ENCODE peak calls at places on chromosome 16, in four cellular contexts. One of them, this sample, is unnamed.

GRCh38 chr16:11361751-11362742 is 16.8 kb downstream of the RMI2 start:
- DNase-seq in K562: no peak
- DNase-seq in WTC11: no peak
- DNase-seq in HepG2: no peak
- DNase-seq in this sample: peak; percentile 5

GRCh38 chr16:73847090-73847489 is 449.5 kb upstream of the PSMD7 start:
- DNase-seq in K562: no peak
- DNase-seq in WTC11: peak; percentile 34
- DNase-seq in HepG2: no peak
- DNase-seq in this sample: no peak

GRCh38 chr16:17359778-17360177 is 111.0 kb downstream of the XYLT1 start:
- DNase-seq in K562: no peak
- DNase-seq in WTC11: no peak
- DNase-seq in HepG2: no peak
- DNase-seq in this sample: no peak

GRCh38 chr16:86980644-86981043 is 336.5 kb downstream of the C16orf95 start:
- DNase-seq in K562: no peak
- DNase-seq in WTC11: no peak
- DNase-seq in HepG2: no peak
- DNase-seq in this sample: no peak

GRCh38 chr16:66714062-66714461 is 17.5 kb upstream of the CMTM4 start:
- DNase-seq in K562: no peak
- DNase-seq in WTC11: no peak
- DNase-seq in HepG2: no peak
- DNase-seq in this sample: no peak

GRCh38 chr16:17304124-17304813 is 166.5 kb downstream of the XYLT1 start:
- DNase-seq in K562: no peak
- DNase-seq in WTC11: no peak
- DNase-seq in HepG2: no peak
- DNase-seq in this sample: no peak

GRCh38 chr16:234468-235305 is at the start of gene FAM234A:
- DNase-seq in K562: peak; percentile 97
- DNase-seq in WTC11: peak; percentile 95
- DNase-seq in HepG2: peak; percentile 87
- DNase-seq in this sample: peak; percentile 95

GRCh38 chr16:505479-506245 is 21.9 kb upstream of the CAPN15 start:
- DNase-seq in K562: no peak
- DNase-seq in WTC11: no peak
- DNase-seq in HepG2: no peak
- DNase-seq in this sample: no peak

GRCh38 chr16:69188716-69189115 is 1.8 kb downstream of the SNTB2 start:
- DNase-seq in K562: no peak
- DNase-seq in WTC11: no peak
- DNase-seq in HepG2: no peak
- DNase-seq in this sample: no peak

GRCh38 chr16:84943620-84944019 is 67.7 kb downstream of the ZDHHC7 start:
- DNase-seq in K562: no peak
- DNase-seq in WTC11: no peak
- DNase-seq in HepG2: no peak
- DNase-seq in this sample: no peak

GRCh38 chr16:23026777-23027362 is 122.4 kb downstream of the USP31 start:
- DNase-seq in K562: no peak
- DNase-seq in WTC11: peak; percentile 58
- DNase-seq in HepG2: peak; percentile 37
- DNase-seq in this sample: peak; percentile 39

GRCh38 chr16:57500578-57501111 is 14.4 kb upstream of the DOK4 start:
- DNase-seq in K562: peak; percentile 45
- DNase-seq in WTC11: no peak
- DNase-seq in HepG2: no peak
- DNase-seq in this sample: no peak

GRCh38 chr16:83990492-83990891 is 22.4 kb downstream of the NECAB2 start:
- DNase-seq in K562: no peak
- DNase-seq in WTC11: no peak
- DNase-seq in HepG2: no peak
- DNase-seq in this sample: no peak

GRCh38 chr16:68354816-68355215 is 44.0 kb downstream of the PRMT7 start:
- DNase-seq in K562: no peak
- DNase-seq in WTC11: no peak
- DNase-seq in HepG2: no peak
- DNase-seq in this sample: no peak

GRCh38 chr16:592518-593306 is 2.8 kb downstream of the RAB40C start:
- DNase-seq in K562: no peak
- DNase-seq in WTC11: no peak
- DNase-seq in HepG2: peak; percentile 51
- DNase-seq in this sample: peak; percentile 70

GRCh38 chr16:56822966-56823739 is 41.9 kb upstream of the SLC12A3 start:
- DNase-seq in K562: no peak
- DNase-seq in WTC11: no peak
- DNase-seq in HepG2: no peak
- DNase-seq in this sample: no peak

GRCh38 chr16:48576927-48577326 is 33.1 kb downstream of the N4BP1 start:
- DNase-seq in K562: no peak
- DNase-seq in WTC11: no peak
- DNase-seq in HepG2: peak; percentile 48
- DNase-seq in this sample: no peak

GRCh38 chr16:87789437-87790277 is 23.9 kb upstream of the KLHDC4 start:
- DNase-seq in K562: no peak
- DNase-seq in WTC11: no peak
- DNase-seq in HepG2: peak; percentile 95
- DNase-seq in this sample: no peak

GRCh38 chr16:86893513-86893912 is 315.2 kb downstream of the FOXL1 start:
- DNase-seq in K562: no peak
- DNase-seq in WTC11: no peak
- DNase-seq in HepG2: no peak
- DNase-seq in this sample: no peak

GRCh38 chr16:66894948-66895696 is 14.8 kb downstream of the PDP2 start:
- DNase-seq in K562: peak; percentile 66
- DNase-seq in WTC11: peak; percentile 69
- DNase-seq in HepG2: peak; percentile 80
- DNase-seq in this sample: peak; percentile 75

GRCh38 chr16:56353054-56353921 is 72.1 kb downstream of the AMFR start:
- DNase-seq in K562: no peak
- DNase-seq in WTC11: peak; percentile 8
- DNase-seq in HepG2: no peak
- DNase-seq in this sample: no peak

GRCh38 chr16:89860747-89861304 is 12.6 kb upstream of the TCF25 start:
- DNase-seq in K562: peak; percentile 91
- DNase-seq in WTC11: peak; percentile 91
- DNase-seq in HepG2: peak; percentile 52
- DNase-seq in this sample: peak; percentile 84

GRCh38 chr16:4937782-4938682 is 1.1 kb upstream of the PPL start:
- DNase-seq in K562: no peak
- DNase-seq in WTC11: no peak
- DNase-seq in HepG2: no peak
- DNase-seq in this sample: no peak

GRCh38 chr16:57017251-57017650 is 27.9 kb downstream of the NLRC5 start:
- DNase-seq in K562: no peak
- DNase-seq in WTC11: no peak
- DNase-seq in HepG2: no peak
- DNase-seq in this sample: no peak

GRCh38 chr16:21703156-21703555 is 39.4 kb downstream of the OTOA start:
- DNase-seq in K562: no peak
- DNase-seq in WTC11: no peak
- DNase-seq in HepG2: no peak
- DNase-seq in this sample: no peak

GRCh38 chr16:23608194-23608593 is 12.1 kb upstream of the NDUFAB1 start:
- DNase-seq in K562: no peak
- DNase-seq in WTC11: no peak
- DNase-seq in HepG2: no peak
- DNase-seq in this sample: no peak

GRCh38 chr16:58120216-58120615 is 9.0 kb downstream of the CFAP20 start:
- DNase-seq in K562: no peak
- DNase-seq in WTC11: no peak
- DNase-seq in HepG2: no peak
- DNase-seq in this sample: no peak

GRCh38 chr16:25045696-25046381 is 30.7 kb upstream of the ARHGAP17 start:
- DNase-seq in K562: peak; percentile 50
- DNase-seq in WTC11: no peak
- DNase-seq in HepG2: no peak
- DNase-seq in this sample: no peak

GRCh38 chr16:88970095-88970494 is 6.9 kb downstream of the CBFA2T3 start:
- DNase-seq in K562: no peak
- DNase-seq in WTC11: no peak
- DNase-seq in HepG2: no peak
- DNase-seq in this sample: no peak

GRCh38 chr16:74926832-74927231 is 58.1 kb downstream of the WDR59 start:
- DNase-seq in K562: no peak
- DNase-seq in WTC11: no peak
- DNase-seq in HepG2: no peak
- DNase-seq in this sample: no peak

GRCh38 chr16:85556456-85557082 is 56.6 kb upstream of the GSE1 start:
- DNase-seq in K562: peak; percentile 82
- DNase-seq in WTC11: peak; percentile 65
- DNase-seq in HepG2: no peak
- DNase-seq in this sample: peak; percentile 45

GRCh38 chr16:85138825-85139627 is 26.8 kb upstream of the CIBAR2 start:
- DNase-seq in K562: no peak
- DNase-seq in WTC11: no peak
- DNase-seq in HepG2: no peak
- DNase-seq in this sample: no peak

GRCh38 chr16:67936876-67937605 is 391 bp upstream of the PSMB10 start:
- DNase-seq in K562: no peak
- DNase-seq in WTC11: no peak
- DNase-seq in HepG2: no peak
- DNase-seq in this sample: no peak

GRCh38 chr16:14071576-14072271 is 605 bp downstream of the MRTFB start:
- DNase-seq in K562: no peak
- DNase-seq in WTC11: no peak
- DNase-seq in HepG2: peak; percentile 30
- DNase-seq in this sample: no peak

GRCh38 chr16:81198635-81199034 is 39.9 kb upstream of the BCO1 start:
- DNase-seq in K562: peak; percentile 43
- DNase-seq in WTC11: no peak
- DNase-seq in HepG2: peak; percentile 59
- DNase-seq in this sample: no peak

GRCh38 chr16:17199135-17199534 is 271.6 kb downstream of the XYLT1 start:
- DNase-seq in K562: no peak
- DNase-seq in WTC11: no peak
- DNase-seq in HepG2: no peak
- DNase-seq in this sample: no peak

GRCh38 chr16:83356986-83357385 is 450.8 kb upstream of the HSBP1 start:
- DNase-seq in K562: no peak
- DNase-seq in WTC11: no peak
- DNase-seq in HepG2: no peak
- DNase-seq in this sample: no peak

GRCh38 chr16:31073823-31074072 is 292 bp downstream of the ZNF668 start:
- DNase-seq in K562: no peak
- DNase-seq in WTC11: no peak
- DNase-seq in HepG2: no peak
- DNase-seq in this sample: no peak

GRCh38 chr16:83666449-83666848 is 141.3 kb upstream of the HSBP1 start:
- DNase-seq in K562: no peak
- DNase-seq in WTC11: no peak
- DNase-seq in HepG2: no peak
- DNase-seq in this sample: no peak

GRCh38 chr16:53980675-53981074 is 276.7 kb downstream of the FTO start:
- DNase-seq in K562: no peak
- DNase-seq in WTC11: no peak
- DNase-seq in HepG2: no peak
- DNase-seq in this sample: no peak
- TF ChIP-seq ELF4 in K562: no peak
- TF ChIP-seq ELF4 in WTC11: no peak
- TF ChIP-seq ELF4 in HepG2: no peak
- TF ChIP-seq ELF4 in this sample: no peak

GRCh38 chr16:27254262-27254811 is 14.2 kb downstream of the NSMCE1 start:
- DNase-seq in K562: no peak
- DNase-seq in WTC11: no peak
- DNase-seq in HepG2: no peak
- DNase-seq in this sample: no peak

GRCh38 chr16:27256861-27257260 is 11.7 kb downstream of the NSMCE1 start:
- DNase-seq in K562: no peak
- DNase-seq in WTC11: no peak
- DNase-seq in HepG2: no peak
- DNase-seq in this sample: no peak

GRCh38 chr16:27252206-27252585 is 16.4 kb downstream of the NSMCE1 start:
- DNase-seq in K562: no peak
- DNase-seq in WTC11: no peak
- DNase-seq in HepG2: no peak
- DNase-seq in this sample: no peak

GRCh38 chr16:27251561-27252205 is 16.9 kb downstream of the NSMCE1 start:
- DNase-seq in K562: no peak
- DNase-seq in WTC11: no peak
- DNase-seq in HepG2: no peak
- DNase-seq in this sample: no peak

GRCh38 chr16:27253526-27253930 is 15.0 kb downstream of the NSMCE1 start:
- DNase-seq in K562: no peak
- DNase-seq in WTC11: no peak
- DNase-seq in HepG2: no peak
- DNase-seq in this sample: no peak
- TF ChIP-seq ELF4 in K562: no peak
- TF ChIP-seq ELF4 in WTC11: no peak
- TF ChIP-seq ELF4 in HepG2: no peak
- TF ChIP-seq ELF4 in this sample: no peak

DNA sequence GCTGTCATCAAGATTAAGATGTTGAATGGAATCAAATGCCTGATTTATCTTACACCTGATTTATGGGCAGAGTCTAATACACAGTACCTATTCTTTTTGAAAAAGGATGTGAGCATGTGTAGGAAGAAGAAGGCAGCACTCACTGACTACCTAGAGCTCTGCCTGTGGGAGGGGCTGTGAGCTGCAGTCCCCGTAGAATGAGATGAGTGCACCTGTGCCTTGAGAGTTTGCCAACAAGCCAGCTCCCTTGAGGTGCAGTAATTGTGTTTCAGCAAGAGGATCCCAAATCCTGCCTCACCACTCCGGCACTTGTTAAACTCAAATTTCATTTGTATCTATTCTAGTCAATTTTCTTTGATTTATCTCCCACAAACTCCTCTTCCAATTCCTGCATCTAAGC is 46.0 kb downstream of the CDH11 start:
- DNase-seq in K562: no peak
- DNase-seq in WTC11: no peak
- DNase-seq in HepG2: no peak
- DNase-seq in this sample: no peak
- TF ChIP-seq ELF4 in K562: no peak
- TF ChIP-seq ELF4 in WTC11: no peak
- TF ChIP-seq ELF4 in HepG2: no peak
- TF ChIP-seq ELF4 in this sample: no peak

DNA sequence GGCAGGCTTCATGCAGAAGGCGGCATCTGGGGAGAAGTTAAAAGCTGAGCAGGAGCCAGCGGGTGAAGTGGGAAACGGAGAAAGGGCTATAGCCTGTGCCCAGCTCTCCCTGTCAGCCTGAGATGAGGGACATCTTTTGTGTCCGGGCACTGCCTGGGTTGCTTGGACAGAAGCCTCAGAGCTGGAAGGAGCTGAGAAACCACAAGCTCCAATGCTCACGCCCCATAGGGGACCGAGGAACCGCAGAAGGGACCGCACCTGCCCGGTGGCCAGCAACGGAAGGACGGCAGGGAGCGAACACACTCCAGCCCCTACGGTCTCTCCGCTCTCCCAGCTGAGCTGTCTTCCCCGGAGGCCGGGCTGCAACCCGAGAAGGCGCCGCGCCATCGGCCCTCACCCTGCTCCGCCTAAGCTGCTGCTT is 175.8 kb downstream of the NPIPB11 start:
- DNase-seq in K562: no peak
- DNase-seq in WTC11: peak; percentile 63
- DNase-seq in HepG2: no peak
- DNase-seq in this sample: no peak
- TF ChIP-seq ELF4 in K562: no peak
- TF ChIP-seq ELF4 in WTC11: no peak
- TF ChIP-seq ELF4 in HepG2: no peak
- TF ChIP-seq ELF4 in this sample: no peak

This sample was measured in HEK293T.